ENCODE peak calls at places on chromosome 12, in ten cellular contexts. J is mesothelial cell of epicardium; E is WTC11; Q is dorsolateral prefrontal cortex; I is NCI-H2171 treated with DMSO at 0.1 percent for 48 hours; H is effector memory CD8-positive, alpha-beta T cell; K is DMS153; Y is kidney; Z is ELR; S is stimulated activated CD4-positive, alpha-beta T cell treated with anti-CD3 and anti-CD28 coated beads, Interleukin-15, amount 100 ng/mL, for 1 hour. U is an unnamed sample.

GRCh38 chr12:115897718-115898117 is 379.8 kb downstream of the MED13L start:
- DNase-seq in K (no peak), J (no peak), Z (no peak), E (no peak), Q (no peak), H (no peak), S (no peak), I (no peak), Y (no peak), U (no peak)

GRCh38 chr12:111753144-111753881 is 13.4 kb upstream of the ALDH2 start:
- DNase-seq in Q (peak), E (peak), S (no peak), Z (peak), J (no peak), H (no peak), K (no peak), I (no peak), Y (peak), U (peak)

GRCh38 chr12:48163150-48163747 is 5.9 kb upstream of the ASB8 start:
- DNase-seq in Z (no peak), Y (no peak), S (no peak), H (no peak), J (no peak), K (no peak), E (no peak), I (no peak), Q (no peak), U (no peak)

GRCh38 chr12:110957652-110958051 is 37.3 kb upstream of the MYL2 start:
- DNase-seq in I (no peak), Z (no peak), K (no peak), Y (no peak), E (no peak), S (no peak), Q (peak), H (no peak), J (no peak), U (no peak)

GRCh38 chr12:46124132-46124847 is 133.9 kb upstream of the SCAF11 start:
- DNase-seq in E (no peak), K (no peak), I (no peak), Q (no peak), S (no peak), J (no peak), Y (no peak), H (no peak), Z (no peak), U (no peak)

GRCh38 chr12:88946377-88946997 is 366.2 kb upstream of the KITLG start:
- DNase-seq in K (no peak), I (no peak), E (no peak), H (no peak), S (no peak), Q (no peak), Y (no peak), Z (peak), J (no peak), U (peak)

GRCh38 chr12:71636704-71637115 is 26.9 kb downstream of the ZFC3H1 start:
- DNase-seq in Y (no peak), Q (no peak), H (peak), K (peak), S (no peak), Z (peak), I (peak), E (no peak), J (no peak), U (peak)

GRCh38 chr12:10235761-10236631 is 23.3 kb downstream of the GABARAPL1 start:
- DNase-seq in H (peak), Z (peak), S (no peak), Q (peak), I (no peak), E (no peak), Y (no peak), J (no peak), K (no peak), U (peak)

GRCh38 chr12:93352321-93352720 is 25.4 kb upstream of the NUDT4 start:
- DNase-seq in I (no peak), K (no peak), J (no peak), Y (no peak), Q (no peak), S (no peak), H (no peak), Z (no peak), E (no peak), U (no peak)

GRCh38 chr12:130807309-130807708 is 31.7 kb downstream of the STX2 start:
- DNase-seq in H (no peak), J (no peak), S (no peak), I (no peak), Z (no peak), E (no peak), Q (no peak), K (no peak), Y (no peak), U (no peak)

GRCh38 chr12:96811083-96811482 is 96.0 kb upstream of the NEDD1 start:
- DNase-seq in E (no peak), Z (peak), J (no peak), Q (no peak), Y (no peak), I (no peak), K (no peak), H (no peak), S (no peak), U (peak)

GRCh38 chr12:6383572-6384498 is at the start of gene LTBR:
- DNase-seq in Z (peak), H (no peak), Q (peak), E (peak), S (no peak), I (no peak), Y (peak), J (peak), K (peak), U (peak)

GRCh38 chr12:57086951-57087688 is 1.8 kb upstream of the NAB2 start:
- DNase-seq in S (peak), I (peak), E (peak), Z (peak), K (no peak), H (peak), Y (peak), J (peak), Q (peak), U (peak)

GRCh38 chr12:6553051-6553868 is 2.6 kb downstream of the IFFO1 start:
- DNase-seq in Q (peak), K (no peak), J (no peak), H (no peak), E (no peak), Y (peak), I (peak), Z (peak), S (no peak), U (peak)

GRCh38 chr12:58443981-58444371 is 476.3 kb downstream of the LRIG3 start:
- DNase-seq in J (no peak), Q (no peak), Y (no peak), K (no peak), H (no peak), I (no peak), E (no peak), Z (no peak), S (no peak), U (no peak)

GRCh38 chr12:92136883-92137582 is 8.6 kb downstream of the BTG1 start:
- DNase-seq in H (no peak), I (no peak), J (no peak), S (no peak), E (no peak), Y (no peak), Z (peak), K (peak), Q (no peak), U (peak)

GRCh38 chr12:6229823-6230222 is 29.6 kb downstream of the CD9 start:
- DNase-seq in E (no peak), J (no peak), K (peak), I (no peak), H (no peak), Q (peak), Z (peak), S (no peak), Y (peak), U (peak)

GRCh38 chr12:104323899-104324298 is 20.4 kb downstream of the EID3 start:
- DNase-seq in J (no peak), H (no peak), I (no peak), Q (no peak), K (no peak), Z (no peak), E (no peak), S (no peak), Y (no peak), U (no peak)

GRCh38 chr12:111954974-111955373 is 58.0 kb downstream of the TMEM116 start:
- DNase-seq in E (no peak), H (no peak), I (no peak), Y (no peak), S (no peak), Z (peak), J (no peak), K (no peak), Q (no peak), U (no peak)

GRCh38 chr12:115946867-115947695 is 330.4 kb downstream of the MED13L start:
- DNase-seq in J (no peak), I (no peak), S (no peak), E (no peak), Z (peak), Y (no peak), Q (no peak), H (no peak), K (no peak), U (peak)

GRCh38 chr12:130524759-130525158 is 187.1 kb downstream of the PIWIL1 start:
- DNase-seq in I (no peak), Y (no peak), H (no peak), Z (no peak), J (no peak), K (no peak), E (no peak), S (no peak), Q (no peak), U (no peak)

GRCh38 chr12:59357811-59358210 is 238.0 kb upstream of the SLC16A7 start:
- DNase-seq in S (no peak), Z (no peak), E (peak), J (no peak), Q (no peak), I (peak), H (no peak), K (no peak), Y (no peak), U (no peak)

GRCh38 chr12:91219919-91220318 is 37.3 kb upstream of the DCN start:
- DNase-seq in Z (no peak), S (no peak), H (no peak), I (no peak), J (no peak), Q (no peak), K (no peak), E (no peak), Y (no peak), U (no peak)

GRCh38 chr12:108592033-108592909 is 5.6 kb downstream of the TMEM119 start:
- DNase-seq in E (no peak), H (no peak), Y (no peak), Q (no peak), J (no peak), S (no peak), I (no peak), Z (no peak), K (no peak), U (no peak)

GRCh38 chr12:14256555-14257169 is 108.8 kb upstream of the ATF7IP start:
- DNase-seq in E (peak), H (peak), K (no peak), Q (peak), J (no peak), Z (peak), S (peak), I (peak), Y (peak), U (peak)

GRCh38 chr12:61282790-61283575 is 977.2 kb upstream of the USP15 start:
- DNase-seq in S (no peak), K (no peak), Y (no peak), H (no peak), Q (no peak), I (no peak), Z (no peak), J (no peak), E (no peak), U (no peak)

GRCh38 chr12:124640096-124640495 is 72.7 kb upstream of the NCOR2 start:
- DNase-seq in E (no peak), K (no peak), J (no peak), S (no peak), Q (no peak), Z (peak), Y (no peak), H (no peak), I (no peak), U (peak)

GRCh38 chr12:13106666-13107065 is 3.2 kb upstream of the GSG1 start:
- DNase-seq in H (no peak), Z (no peak), J (no peak), Y (no peak), E (no peak), I (no peak), Q (no peak), K (no peak), S (no peak), U (no peak)

GRCh38 chr12:56257491-56258067 is 605 bp downstream of the ANKRD52 start:
- DNase-seq in K (no peak), Q (peak), S (no peak), Y (no peak), I (peak), H (no peak), J (no peak), E (peak), Z (peak), U (peak)

GRCh38 chr12:65918057-65918456 is 93.8 kb downstream of the HMGA2 start:
- DNase-seq in I (no peak), H (no peak), Y (no peak), K (no peak), J (no peak), Z (no peak), S (no peak), Q (no peak), E (no peak), U (no peak)

GRCh38 chr12:127381043-127381668 is 885.8 kb upstream of the TMEM132C start:
- DNase-seq in K (peak), Q (peak), Y (peak), I (no peak), Z (peak), S (peak), H (peak), J (no peak), E (peak), U (peak)

GRCh38 chr12:21848192-21848591 is 73.7 kb upstream of the KCNJ8 start:
- DNase-seq in S (no peak), Y (no peak), E (no peak), Z (no peak), K (no peak), H (no peak), J (no peak), I (no peak), Q (no peak), U (no peak)

GRCh38 chr12:120818416-120818815 is 85.7 kb downstream of the SPPL3 start:
- DNase-seq in I (no peak), H (no peak), K (no peak), Y (no peak), Q (no peak), Z (no peak), J (no peak), E (no peak), S (no peak), U (no peak)

GRCh38 chr12:2187195-2187963 is 134.6 kb downstream of the CACNA1C start:
- DNase-seq in K (no peak), E (no peak), Y (no peak), H (no peak), S (no peak), Z (no peak), J (no peak), Q (no peak), I (no peak), U (no peak)

GRCh38 chr12:65742481-65742971 is 81.8 kb upstream of the HMGA2 start:
- DNase-seq in Y (no peak), Q (no peak), Z (peak), E (peak), S (no peak), H (no peak), K (no peak), J (no peak), I (no peak), U (no peak)

GRCh38 chr12:114834621-114835020 is 150.6 kb upstream of the TBX3 start:
- DNase-seq in J (no peak), H (no peak), S (no peak), Y (no peak), Z (peak), K (no peak), E (no peak), Q (no peak), I (no peak), U (no peak)